ENCODE peak calls at places on chromosome 21, in eight cellular contexts. P, W, Q, O, Y, S, I and X are unnamed samples.

GRCh38 chr21:34583926-34584563 is 30.9 kb downstream of the RCAN1 start:
- DNase-seq in P (no peak), W (no peak), Q (no peak), O (no peak), Y (no peak), S (peak), I (no peak), X (no peak)

GRCh38 chr21:27132270-27132669 is 165.4 kb upstream of the ADAMTS5 start:
- DNase-seq in P (no peak), W (no peak), Q (no peak), O (no peak), Y (no peak), S (peak), I (no peak), X (no peak)

GRCh38 chr21:42193131-42193671 is 25.7 kb upstream of the ABCG1 start:
- DNase-seq in P (no peak), W (peak), Q (no peak), O (no peak), Y (no peak), S (no peak), I (no peak), X (no peak)

GRCh38 chr21:42561742-42562141 is 48.1 kb downstream of the SLC37A1 start:
- DNase-seq in P (no peak), W (no peak), Q (no peak), O (peak), Y (no peak), S (no peak), I (no peak), X (no peak)

GRCh38 chr21:46425566-46425965 is 33.1 kb upstream of the DIP2A start:
- DNase-seq in P (no peak), W (no peak), Q (no peak), O (no peak), Y (no peak), S (no peak), I (no peak), X (no peak)

GRCh38 chr21:34688145-34688544 is 19.4 kb downstream of the CLIC6 start:
- DNase-seq in P (no peak), W (no peak), Q (no peak), O (peak), Y (no peak), S (peak), I (no peak), X (peak)

GRCh38 chr21:36754241-36754881 is 55.4 kb downstream of the SIM2 start:
- DNase-seq in P (no peak), W (no peak), Q (no peak), O (no peak), Y (no peak), S (no peak), I (no peak), X (no peak)

GRCh38 chr21:42651515-42652401 is 1.7 kb upstream of the PDE9A start:
- DNase-seq in P (peak), W (no peak), Q (no peak), O (peak), Y (no peak), S (no peak), I (no peak), X (no peak)

GRCh38 chr21:34812510-34813265 is 143.9 kb downstream of the CLIC6 start:
- DNase-seq in P (no peak), W (no peak), Q (peak), O (no peak), Y (no peak), S (peak), I (no peak), X (no peak)

GRCh38 chr21:16037386-16037785 is 307.6 kb downstream of the USP25 start:
- DNase-seq in P (no peak), W (no peak), Q (no peak), O (no peak), Y (no peak), S (peak), I (no peak), X (no peak)

GRCh38 chr21:35346697-35347096 is 297.6 kb upstream of the RUNX1 start:
- DNase-seq in P (no peak), W (no peak), Q (no peak), O (no peak), Y (no peak), S (no peak), I (no peak), X (no peak)

GRCh38 chr21:44360174-44360573 is 6.8 kb downstream of the TRPM2 start:
- DNase-seq in P (no peak), W (no peak), Q (no peak), O (no peak), Y (no peak), S (no peak), I (no peak), X (no peak)

GRCh38 chr21:44703731-44704635 is 7.0 kb downstream of the KRTAP10-12 start:
- DNase-seq in P (no peak), W (no peak), Q (no peak), O (no peak), Y (no peak), S (no peak), I (no peak), X (no peak)

GRCh38 chr21:35508389-35508888 is 459.3 kb upstream of the RUNX1 start:
- DNase-seq in P (no peak), W (no peak), Q (no peak), O (no peak), Y (no peak), S (peak), I (no peak), X (no peak)

GRCh38 chr21:39430954-39431353 is 14.6 kb downstream of the LCA5L start:
- DNase-seq in P (no peak), W (no peak), Q (no peak), O (no peak), Y (no peak), S (no peak), I (no peak), X (no peak)